ENCODE peak calls at places on chromosomes 1 and 21, in eight cellular contexts. L is breast epithelium; U is CD8-positive, alpha-beta memory T cell; G is upper lobe of left lung; R is psoas muscle; P is right lobe of liver; C is astrocyte; B is H9. D is an unnamed sample. For H3K4me1, the result is how much of the 10 kb centered on the place peaks cover.

GRCh38 chr1:247172956-247173355 is 1.1 kb upstream of the ZNF124 start:
- DNase-seq in L (no peak), B (no peak), C (no peak), P (no peak), U (no peak), R (no peak), G (no peak), D (no peak)

GRCh38 chr1:8736927-8737326 is 80.5 kb downstream of the RERE start:
- DNase-seq in P (no peak), B (no peak), L (no peak), C (no peak), U (no peak), R (no peak), G (no peak), D (no peak)

GRCh38 chr1:93575586-93576271 is 105.9 kb downstream of the BCAR3 start:
- DNase-seq in U (no peak), B (no peak), R (no peak), C (no peak), L (peak), G (no peak), P (no peak), D (no peak)

GRCh38 chr1:119040906-119041305 is 52.8 kb upstream of the TBX15 start:
- DNase-seq in B (no peak), P (peak), C (no peak), G (no peak), L (no peak), U (no peak), R (peak), D (no peak)

GRCh38 chr1:92922378-92923035 is 38.8 kb downstream of the DIPK1A start:
- DNase-seq in L (no peak), R (no peak), B (no peak), P (no peak), C (peak), U (no peak), G (no peak), D (no peak)

GRCh38 chr1:167856711-167857418 is 57.1 kb downstream of the ADCY10 start:
- DNase-seq in C (no peak), L (no peak), G (no peak), P (no peak), B (no peak), U (no peak), R (no peak), D (no peak)

GRCh38 chr1:186212574-186213224 is 162.4 kb downstream of the TPR start:
- DNase-seq in C (peak), R (no peak), L (peak), U (no peak), P (no peak), B (peak), G (peak), D (peak)

GRCh38 chr21:44637018-44637850 is at the start of gene KRTAP10-10:
- DNase-seq in P (no peak), R (no peak), B (peak), C (no peak), L (no peak), U (no peak), G (no peak), D (no peak)

GRCh38 chr1:27122652-27123051 is 32.3 kb downstream of the SLC9A1 start:
- DNase-seq in G (peak), P (peak), L (peak), C (peak), B (no peak), R (no peak), U (no peak), D (no peak)

GRCh38 chr1:109912214-109912861 is 1.7 kb downstream of the CSF1 start:
- DNase-seq in B (no peak), G (no peak), C (no peak), R (no peak), P (no peak), U (no peak), L (no peak), D (no peak)

GRCh38 chr1:89974701-89975470 is 20.0 kb upstream of the ZNF326 start:
- DNase-seq in U (no peak), R (no peak), C (peak), G (no peak), P (no peak), L (no peak), B (no peak), D (no peak)

GRCh38 chr1:221810406-221810805 is 68.5 kb upstream of the DUSP10 start:
- DNase-seq in P (no peak), U (no peak), B (no peak), L (no peak), C (peak), R (no peak), G (no peak), D (no peak)

GRCh38 chr1:10727703-10728348 is 68.6 kb downstream of the CASZ1 start:
- DNase-seq in U (no peak), P (no peak), L (no peak), G (no peak), B (no peak), C (no peak), R (peak), D (peak)

GRCh38 chr1:215583185-215583692 is 16.1 kb downstream of the KCTD3 start:
- DNase-seq in U (no peak), P (no peak), R (no peak), G (no peak), L (peak), B (peak), C (peak), D (no peak)

GRCh38 chr1:202311880-202312635 is 29.7 kb downstream of the UBE2T start:
- DNase-seq in C (no peak), L (no peak), R (no peak), B (no peak), U (no peak), P (no peak), G (no peak), D (no peak)

GRCh38 chr1:181801617-181802016 is 259.9 kb downstream of the ZNF648 start:
- DNase-seq in L (no peak), B (no peak), C (no peak), U (no peak), R (no peak), P (no peak), G (no peak), D (no peak)

GRCh38 chr1:109096110-109096509 is 5.5 kb downstream of the TMEM167B start:
- DNase-seq in P (no peak), L (no peak), C (no peak), U (no peak), R (no peak), G (no peak), B (no peak), D (no peak)

GRCh38 chr1:234620272-234620711 is 10.3 kb upstream of the IRF2BP2 start:
- DNase-seq in C (no peak), B (no peak), G (no peak), R (no peak), P (no peak), L (no peak), U (no peak), D (no peak)

GRCh38 chr1:45892068-45892785 is 88.8 kb downstream of the MAST2 start:
- DNase-seq in G (no peak), L (no peak), C (peak), R (no peak), P (no peak), U (no peak), B (no peak), D (no peak)

GRCh38 chr1:227273557-227273956 is 44.7 kb downstream of the CDC42BPA start:
- DNase-seq in G (no peak), R (no peak), C (no peak), B (no peak), P (no peak), U (no peak), L (no peak), D (no peak)

GRCh38 chr1:17335821-17336718 is 28.1 kb downstream of the PADI4 start:
- DNase-seq in R (peak), B (peak), P (peak), U (peak), G (peak), C (peak), L (peak), D (peak)

GRCh38 chr1:181189691-181190361 is 101.3 kb downstream of the IER5 start:
- DNase-seq in B (peak), C (no peak), L (peak), R (peak), U (peak), P (peak), G (peak), D (no peak)

GRCh38 chr1:67853704-67854103 is 20.4 kb upstream of the GNG12 start:
- DNase-seq in L (no peak), R (peak), P (peak), G (peak), B (peak), C (peak), U (no peak), D (peak)

GRCh38 chr1:38115682-38116187 is 69.1 kb upstream of the POU3F1 start:
- DNase-seq in B (no peak), L (no peak), C (no peak), P (no peak), U (no peak), G (no peak), R (no peak), D (no peak)

GRCh38 chr1:7570311-7570710 is 200.8 kb upstream of the VAMP3 start:
- DNase-seq in G (peak), U (no peak), P (no peak), L (no peak), C (no peak), B (no peak), R (peak), D (no peak)

GRCh38 chr1:64823691-64824476 is 79.0 kb downstream of the RAVER2 start:
- DNase-seq in R (no peak), L (peak), C (peak), B (peak), U (peak), P (no peak), G (peak), D (peak)

GRCh38 chr1:5514519-5515183 is 477.6 kb downstream of the NPHP4 start:
- DNase-seq in L (peak), U (peak), R (peak), P (peak), B (peak), G (peak), C (no peak), D (peak)

GRCh38 chr1:159775716-159776115 is 5.0 kb upstream of the DUSP23 start:
- DNase-seq in C (no peak), P (no peak), R (no peak), G (no peak), U (no peak), B (no peak), L (no peak), D (no peak)

GRCh38 chr1:203084588-203085527 is 954 bp downstream of the MYOG start:
- DNase-seq in R (peak), G (no peak), C (no peak), P (no peak), U (no peak), L (peak), B (peak), D (peak)

GRCh38 chr1:7922301-7922700 is 18.3 kb downstream of the TNFRSF9 start:
- DNase-seq in P (no peak), G (no peak), B (no peak), L (no peak), U (no peak), C (peak), R (no peak), D (no peak)

GRCh38 chr1:47991187-47991586 is 6.0 kb downstream of the TRABD2B start:
- DNase-seq in G (no peak), U (no peak), L (no peak), P (no peak), R (no peak), B (peak), C (no peak), D (no peak)

GRCh38 chr1:40825430-40825778 is 36.8 kb downstream of the CITED4 start:
- DNase-seq in P (no peak), C (no peak), B (peak), U (no peak), L (no peak), G (peak), R (no peak), D (no peak)

GRCh38 chr1:22286491-22286890 is 143.6 kb upstream of the WNT4 start:
- DNase-seq in L (no peak), P (no peak), C (no peak), R (no peak), G (peak), U (no peak), B (no peak), D (no peak)

GRCh38 chr21:15039607-15040299 is 25.0 kb downstream of the NRIP1 start:
- DNase-seq in B (no peak), R (no peak), L (no peak), U (no peak), G (no peak), P (no peak), C (no peak), D (no peak)

GRCh38 chr21:15037095-15037730 is 27.6 kb downstream of the NRIP1 start:
- DNase-seq in R (no peak), G (no peak), U (no peak), C (no peak), B (no peak), L (no peak), P (no peak), D (no peak)

GRCh38 chr21:15045017-15045416 is 19.8 kb downstream of the NRIP1 start:
- DNase-seq in C (no peak), L (no peak), B (no peak), G (no peak), R (no peak), U (no peak), P (no peak), D (no peak)

GRCh38 chr21:15037894-15038293 is 26.9 kb downstream of the NRIP1 start:
- DNase-seq in P (no peak), R (no peak), B (no peak), U (no peak), C (no peak), G (no peak), L (no peak), D (no peak)

DNA sequence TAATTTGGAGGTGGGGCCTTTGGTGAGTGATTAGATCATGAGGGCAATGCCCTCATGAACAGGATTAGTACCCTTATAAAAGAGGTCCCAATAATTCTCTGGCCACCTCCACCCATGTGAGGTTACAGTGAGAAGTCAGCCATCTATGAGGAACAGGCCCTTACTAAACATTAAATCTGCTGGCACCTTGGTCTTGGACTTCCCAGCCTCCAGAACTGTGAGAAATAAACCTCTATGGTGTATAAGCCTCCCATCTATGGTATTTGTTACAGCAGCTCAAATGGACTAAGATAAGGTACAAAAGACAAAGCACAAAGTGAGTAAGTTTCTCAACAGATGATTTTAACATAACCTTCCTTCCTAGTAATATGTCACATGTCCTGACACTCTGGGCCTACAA is 22.3 kb downstream of the NRIP1 start:
- DNase-seq in R (no peak), C (no peak), G (no peak), B (no peak), U (no peak), P (no peak), L (no peak), D (no peak)
- H3K4me1 ChIP-seq in R (under half), C (under half), G (under half), B (under half), U (under half), P (under half), L (under half), D (under half)

GRCh38 chr1:194833111-194833510 is 1646.7 kb upstream of the B3GALT2 start:
- DNase-seq in P (no peak), C (no peak), L (no peak), R (no peak), B (no peak), U (no peak), G (no peak), D (no peak)
- H3K4me1 ChIP-seq in P (under half), C (under half), L (under half), R (under half), B (under half), U (under half), G (under half), D (under half)

GRCh38 chr1:175192111-175192629 is 406 bp downstream of the KIAA0040 start:
- DNase-seq in B (peak), U (peak), R (peak), P (peak), G (peak), C (no peak), L (peak), D (peak)
- H3K4me1 ChIP-seq in B (under half), U (under half), R (under half), P (under half), G (half or more), C (under half), L (under half), D (under half)

GRCh38 chr1:197468581-197469175 is 200.6 kb downstream of the CRB1 start:
- DNase-seq in U (no peak), B (no peak), R (no peak), P (no peak), L (no peak), C (no peak), G (no peak), D (no peak)
- H3K4me1 ChIP-seq in U (under half), B (under half), R (under half), P (under half), L (under half), C (under half), G (under half), D (under half)

DNA sequence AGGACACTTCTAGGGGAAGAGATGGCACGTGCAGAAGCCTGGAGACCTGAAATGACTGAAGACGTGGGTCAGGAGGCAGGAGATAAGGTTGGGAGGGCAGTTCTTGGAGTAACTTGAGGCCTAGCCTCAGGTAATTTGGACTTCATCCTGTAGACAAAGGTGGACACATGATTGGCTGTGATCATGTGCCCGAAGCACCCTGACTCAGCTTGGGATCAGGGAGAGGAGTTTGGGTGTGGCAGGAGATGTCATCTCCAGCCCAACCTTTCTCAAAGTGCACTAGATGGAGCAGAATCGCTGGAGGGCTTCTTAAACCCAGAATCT is 1.5 kb downstream of the SLC66A1 start:
- DNase-seq in B (no peak), C (no peak), R (no peak), L (no peak), G (no peak), U (no peak), P (no peak), D (no peak)
- H3K4me1 ChIP-seq in B (under half), C (under half), R (under half), L (under half), G (under half), U (under half), P (under half), D (under half)

GRCh38 chr1:21280011-21280471 is 10.2 kb downstream of the ECE1 start:
- DNase-seq in U (no peak), R (no peak), G (peak), C (no peak), L (no peak), B (no peak), P (no peak), D (no peak)

GRCh38 chr1:21278208-21278861 is 11.9 kb downstream of the ECE1 start:
- DNase-seq in C (peak), R (peak), G (no peak), L (no peak), U (no peak), B (no peak), P (no peak), D (no peak)

GRCh38 chr1:21278898-21279819 is 11.1 kb downstream of the ECE1 start:
- DNase-seq in B (no peak), U (peak), L (no peak), R (no peak), P (no peak), G (no peak), C (no peak), D (no peak)

GRCh38 chr1:21280482-21280881 is 9.8 kb downstream of the ECE1 start:
- DNase-seq in C (no peak), R (no peak), P (no peak), B (no peak), G (no peak), L (no peak), U (no peak), D (no peak)

GRCh38 chr1:21277178-21277577 is 13.1 kb downstream of the ECE1 start:
- DNase-seq in R (peak), C (no peak), G (no peak), B (no peak), P (no peak), L (no peak), U (no peak), D (peak)
- H3K4me1 ChIP-seq in R (under half), C (under half), G (half or more), B (under half), P (under half), L (under half), U (under half), D (under half)

GRCh38 chr21:34201441-34201838 is 128.1 kb downstream of the MRPS6 start:
- DNase-seq in B (no peak), U (no peak), L (no peak), C (no peak), P (no peak), G (no peak), R (no peak), D (no peak)

GRCh38 chr21:34204481-34205439 is 131.4 kb downstream of the MRPS6 start:
- DNase-seq in L (no peak), B (no peak), G (no peak), C (no peak), U (no peak), R (no peak), P (no peak), D (no peak)

GRCh38 chr21:34204021-34204420 is 130.6 kb downstream of the MRPS6 start:
- DNase-seq in B (no peak), R (no peak), P (no peak), G (no peak), C (no peak), U (no peak), L (no peak), D (no peak)

GRCh38 chr21:34201001-34201400 is 127.6 kb downstream of the MRPS6 start:
- DNase-seq in L (no peak), C (no peak), P (no peak), G (peak), R (no peak), B (no peak), U (no peak), D (no peak)

GRCh38 chr21:34202553-34203332 is 129.4 kb downstream of the MRPS6 start:
- DNase-seq in C (no peak), G (peak), P (peak), R (peak), L (peak), U (no peak), B (peak), D (peak)
- H3K4me1 ChIP-seq in C (under half), G (under half), P (under half), R (under half), L (under half), U (under half), B (under half), D (under half)

D was measured in pancreas.